ENCODE peak calls at places on chromosomes 11 and 22, in five cellular contexts. Y is left ventricle myocardium inferior, N is HCT116, O is midbrain, C is endothelial cell. D is an unnamed sample.

GRCh38 chr11:94151903-94152677 is 23.4 kb downstream of the PANX1 start:
- DNase-seq in C (no peak), O (no peak), N (peak; percentile 73), Y (no peak), D (peak; percentile 78)

GRCh38 chr11:32659672-32660071 is 76.0 kb downstream of the EIF3M start:
- DNase-seq in N (no peak), O (no peak), Y (no peak), C (no peak), D (no peak)

GRCh38 chr11:65491163-65491465 is 7.7 kb upstream of the MALAT1 start:
- DNase-seq in N (no peak), O (no peak), Y (peak; percentile 17), C (no peak), D (no peak)

GRCh38 chr22:38941488-38941987 is 15.9 kb upstream of the APOBEC3A start:
- DNase-seq in O (no peak), N (no peak), C (no peak), Y (no peak), D (no peak)

GRCh38 chr11:73942030-73942429 is 8.8 kb upstream of the DNAJB13 start:
- DNase-seq in O (no peak), C (no peak), N (no peak), Y (no peak), D (no peak)

GRCh38 chr11:16155448-16155847 is 200.9 kb downstream of the SOX6 start:
- DNase-seq in N (no peak), O (no peak), Y (no peak), C (no peak), D (no peak)

GRCh38 chr11:69664901-69665300 is 10.3 kb downstream of the LTO1 start:
- DNase-seq in O (no peak), Y (no peak), C (no peak), N (no peak), D (no peak)

GRCh38 chr22:34736081-34736480 is 329.9 kb upstream of the ISX start:
- DNase-seq in Y (no peak), N (no peak), O (no peak), C (no peak), D (no peak)

GRCh38 chr11:17531818-17532131 is 12.4 kb downstream of the USH1C start:
- DNase-seq in N (no peak), O (no peak), Y (no peak), C (no peak), D (no peak)

GRCh38 chr11:17810736-17811135 is 76.2 kb downstream of the KCNC1 start:
- DNase-seq in N (no peak), C (no peak), O (no peak), Y (no peak), D (no peak)

GRCh38 chr22:23984430-23984829 is 4.5 kb downstream of the GSTT2 start:
- DNase-seq in C (no peak), N (peak; percentile 48), O (peak; percentile 48), Y (no peak), D (no peak)

GRCh38 chr11:27385245-27385644 is 22.2 kb upstream of the CCDC34 start:
- DNase-seq in O (no peak), C (no peak), N (no peak), Y (no peak), D (no peak)

GRCh38 chr11:128095459-128096096 is 491.8 kb downstream of the ETS1 start:
- DNase-seq in C (no peak), Y (no peak), O (no peak), N (peak; percentile 2), D (peak; percentile 53)

GRCh38 chr22:49308300-49308699 is 519.4 kb downstream of the BRD1 start:
- DNase-seq in O (no peak), N (no peak), C (peak; percentile 1), Y (no peak), D (no peak)

GRCh38 chr22:25497269-25497668 is 67.2 kb upstream of the GRK3 start:
- DNase-seq in C (no peak), Y (no peak), N (no peak), O (no peak), D (no peak)

GRCh38 chr22:27466229-27466628 is 335.3 kb downstream of the MN1 start:
- DNase-seq in N (no peak), C (no peak), Y (no peak), O (no peak), D (no peak)

GRCh38 chr11:10778217-10778970 is 27.3 kb downstream of the CTR9 start:
- DNase-seq in Y (peak; percentile 60), O (no peak), C (no peak), N (no peak), D (no peak)

GRCh38 chr22:19679476-19680099 is 34.7 kb upstream of the SEPTIN5 start:
- DNase-seq in Y (peak; percentile 46), N (no peak), C (peak; percentile 69), O (no peak), D (no peak)

GRCh38 chr11:123924027-123924426 is 15.4 kb upstream of the OR4D5 start:
- DNase-seq in C (no peak), O (no peak), N (no peak), Y (no peak), D (no peak)